ENCODE peak calls at places on chromosome 22, in ten cellular contexts. E is amniotic epithelial cell; K is RCC 7860; D is sciatic nerve; A is LoVo; Z is RWPE1; R is GM23248; C is HTR-8/SVneo; P is NCI-H1436; J is activated CD4-positive, alpha-beta T cell treated with anti-CD3 and anti-CD28 coated beads, Interleukin-2, amount 50 U/mL, for 4 hours. H is an unnamed sample.
A peak's percentile ranks its signal among the peaks of the same experiment; 100 is the strongest.

GRCh38 chr22:36874309-36874696 is 13.5 kb downstream of the NCF4 start:
- DNase-seq in E (no peak), K (no peak), D (no peak), A (no peak), Z (no peak), R (no peak), C (no peak), P (no peak), J (no peak), H (no peak)

GRCh38 chr22:17269224-17269606 is 50.0 kb upstream of the ADA2 start:
- DNase-seq in E (no peak), K (no peak), D (no peak), A (no peak), Z (no peak), R (no peak), C (no peak), P (no peak), J (no peak), H (no peak)

GRCh38 chr22:41780714-41781507 is 19.6 kb upstream of the CCDC134 start:
- DNase-seq in E (peak; percentile 25), K (no peak), D (peak; percentile 64), A (no peak), Z (no peak), R (peak; percentile 64), C (peak; percentile 36), P (peak; percentile 9), J (peak; percentile 77), H (peak; percentile 25)

GRCh38 chr22:38135133-38135706 is 24.7 kb upstream of the BAIAP2L2 start:
- DNase-seq in E (peak; percentile 75), K (peak; percentile 75), D (peak; percentile 34), A (peak; percentile 32), Z (peak; percentile 79), R (peak; percentile 91), C (peak; percentile 57), P (no peak), J (no peak), H (no peak)

GRCh38 chr22:16801088-16801487 is 24.1 kb downstream of the XKR3 start:
- DNase-seq in E (no peak), K (no peak), D (no peak), A (no peak), Z (no peak), R (no peak), C (no peak), P (no peak), J (no peak), H (no peak)

GRCh38 chr22:29156507-29156906 is 49.2 kb upstream of the EMID1 start:
- DNase-seq in E (peak; percentile 17), K (no peak), D (peak; percentile 57), A (no peak), Z (no peak), R (peak; percentile 10), C (peak; percentile 7), P (no peak), J (no peak), H (peak; percentile 24)

GRCh38 chr22:29292379-29292778 is 14.1 kb upstream of the GAS2L1 start:
- DNase-seq in E (no peak), K (no peak), D (no peak), A (no peak), Z (no peak), R (no peak), C (no peak), P (no peak), J (no peak), H (no peak)

GRCh38 chr22:20793386-20794131 is 19.6 kb downstream of the SERPIND1 start:
- DNase-seq in E (peak; percentile 36), K (no peak), D (no peak), A (no peak), Z (no peak), R (peak; percentile 19), C (no peak), P (no peak), J (no peak), H (no peak)

GRCh38 chr22:50329236-50329635 is 2.4 kb upstream of the DENND6B start:
- DNase-seq in E (peak; percentile 71), K (peak; percentile 39), D (no peak), A (no peak), Z (no peak), R (peak; percentile 67), C (no peak), P (no peak), J (no peak), H (no peak)

GRCh38 chr22:26170795-26171194 is 1.5 kb downstream of the SEZ6L start:
- DNase-seq in E (no peak), K (no peak), D (no peak), A (no peak), Z (peak; percentile 2), R (peak; percentile 10), C (no peak), P (peak; percentile 35), J (no peak), H (peak; percentile 67)

GRCh38 chr22:36439481-36440271 is 41.8 kb downstream of the TXN2 start:
- DNase-seq in E (peak; percentile 88), K (peak; percentile 77), D (no peak), A (no peak), Z (peak; percentile 91), R (peak; percentile 95), C (peak; percentile 86), P (no peak), J (no peak), H (peak; percentile 56)

GRCh38 chr22:33902073-33902472 is 18.2 kb downstream of the LARGE1 start:
- DNase-seq in E (no peak), K (no peak), D (no peak), A (no peak), Z (no peak), R (no peak), C (no peak), P (no peak), J (no peak), H (no peak)

GRCh38 chr22:46064966-46065666 is 85.2 kb upstream of the PPARA start:
- DNase-seq in E (no peak), K (no peak), D (peak; percentile 51), A (no peak), Z (no peak), R (peak; percentile 71), C (no peak), P (no peak), J (no peak), H (no peak)

GRCh38 chr22:39212721-39213376 is 31.9 kb downstream of the PDGFB start:
- DNase-seq in E (peak; percentile 99), K (peak; percentile 96), D (peak; percentile 55), A (peak; percentile 77), Z (peak; percentile 64), R (no peak), C (peak; percentile 51), P (no peak), J (no peak), H (peak; percentile 38)

GRCh38 chr22:33710326-33710725 is 209.9 kb downstream of the LARGE1 start:
- DNase-seq in E (no peak), K (no peak), D (no peak), A (no peak), Z (no peak), R (no peak), C (no peak), P (no peak), J (no peak), H (no peak)

GRCh38 chr22:37043828-37044538 is 7.6 kb upstream of the KCTD17 start:
- DNase-seq in E (peak; percentile 56), K (peak; percentile 26), D (no peak), A (peak; percentile 80), Z (no peak), R (peak; percentile 31), C (no peak), P (peak; percentile 71), J (peak; percentile 11), H (peak; percentile 74)

GRCh38 chr22:38110863-38111852 is 674 bp upstream of the BAIAP2L2 start:
- DNase-seq in E (peak; percentile 20), K (peak; percentile 45), D (no peak), A (peak; percentile 57), Z (peak; percentile 14), R (peak; percentile 73), C (no peak), P (no peak), J (no peak), H (no peak)

GRCh38 chr22:21098099-21098671 is 52.4 kb downstream of the LRRC74B start:
- DNase-seq in E (peak; percentile 50), K (no peak), D (no peak), A (no peak), Z (no peak), R (no peak), C (no peak), P (no peak), J (no peak), H (peak; percentile 81)

GRCh38 chr22:29218758-29219408 is 13.2 kb downstream of the EMID1 start:
- DNase-seq in E (no peak), K (no peak), D (no peak), A (no peak), Z (no peak), R (no peak), C (no peak), P (no peak), J (no peak), H (no peak)

GRCh38 chr22:26552466-26552865 is 37.5 kb downstream of the TPST2 start:
- DNase-seq in E (no peak), K (no peak), D (no peak), A (no peak), Z (no peak), R (peak; percentile 12), C (no peak), P (no peak), J (no peak), H (no peak)

GRCh38 chr22:26979294-26979693 is 321.9 kb downstream of the MIAT start:
- DNase-seq in E (peak; percentile 5), K (no peak), D (no peak), A (no peak), Z (no peak), R (no peak), C (no peak), P (no peak), J (no peak), H (no peak)

GRCh38 chr22:48254311-48254873 is 1491.9 kb downstream of the TBC1D22A start:
- DNase-seq in E (no peak), K (no peak), D (peak; percentile 36), A (no peak), Z (no peak), R (no peak), C (no peak), P (no peak), J (no peak), H (no peak)

GRCh38 chr22:48137640-48138039 is 1375.2 kb downstream of the TBC1D22A start:
- DNase-seq in E (no peak), K (no peak), D (no peak), A (no peak), Z (no peak), R (no peak), C (no peak), P (no peak), J (no peak), H (no peak)

GRCh38 chr22:36833073-36833472 is 16.2 kb upstream of the PVALB start:
- DNase-seq in E (no peak), K (no peak), D (no peak), A (no peak), Z (no peak), R (no peak), C (no peak), P (no peak), J (no peak), H (no peak)

GRCh38 chr22:43392385-43392989 is 19.3 kb upstream of the MPPED1 start:
- DNase-seq in E (no peak), K (no peak), D (no peak), A (no peak), Z (no peak), R (no peak), C (no peak), P (no peak), J (no peak), H (no peak)

GRCh38 chr22:24145446-24146189 is 35.7 kb upstream of the SUSD2 start:
- DNase-seq in E (no peak), K (no peak), D (no peak), A (no peak), Z (no peak), R (no peak), C (no peak), P (no peak), J (no peak), H (no peak)

GRCh38 chr22:28882545-28882877 is 861 bp upstream of the ZNRF3 start:
- DNase-seq in E (no peak), K (no peak), D (no peak), A (no peak), Z (no peak), R (peak; percentile 63), C (no peak), P (no peak), J (peak; percentile 15), H (peak; percentile 11)

GRCh38 chr22:46067159-46068111 is 82.9 kb upstream of the PPARA start:
- DNase-seq in E (no peak), K (peak; percentile 31), D (peak; percentile 60), A (no peak), Z (no peak), R (peak; percentile 56), C (no peak), P (no peak), J (no peak), H (no peak)

H was measured in K562.